ENCODE peak calls at places on chromosomes 6 and 20, in five cellular contexts. One of them, this sample, is unnamed. For H3K4me1, the result is how much of the 10 kb centered on the place peaks cover.

GRCh38 chr20:60203451-60203850 is 245.2 kb downstream of the CDH26 start:
- DNase-seq in neuronal stem cell: no peak
- DNase-seq in CD8-positive, alpha-beta memory T cell: no peak
- DNase-seq in CD4-positive, alpha-beta memory T cell: no peak
- DNase-seq in osteoblast: no peak
- DNase-seq in this sample: no peak

GRCh38 chr6:137341721-137342195 is 122.6 kb upstream of the IFNGR1 start:
- DNase-seq in CD8-positive, alpha-beta memory T cell: peak
- DNase-seq in osteoblast: no peak
- DNase-seq in neuronal stem cell: no peak
- DNase-seq in CD4-positive, alpha-beta memory T cell: peak
- DNase-seq in this sample: no peak

GRCh38 chr6:72260489-72260888 is 361.4 kb upstream of the KCNQ5 start:
- DNase-seq in neuronal stem cell: no peak
- DNase-seq in osteoblast: no peak
- DNase-seq in CD4-positive, alpha-beta memory T cell: no peak
- DNase-seq in CD8-positive, alpha-beta memory T cell: no peak
- DNase-seq in this sample: no peak

GRCh38 chr6:125749864-125750691 is 646 bp downstream of the HEY2 start:
- DNase-seq in neuronal stem cell: peak
- DNase-seq in osteoblast: no peak
- DNase-seq in CD8-positive, alpha-beta memory T cell: no peak
- DNase-seq in CD4-positive, alpha-beta memory T cell: no peak
- DNase-seq in this sample: no peak

GRCh38 chr6:82246802-82247633 is 526 bp downstream of the IBTK start:
- DNase-seq in neuronal stem cell: peak
- DNase-seq in CD8-positive, alpha-beta memory T cell: no peak
- DNase-seq in CD4-positive, alpha-beta memory T cell: no peak
- DNase-seq in osteoblast: peak
- DNase-seq in this sample: no peak

GRCh38 chr20:58576590-58576944 is 61.4 kb upstream of the APCDD1L start:
- DNase-seq in osteoblast: no peak
- DNase-seq in neuronal stem cell: no peak
- DNase-seq in CD8-positive, alpha-beta memory T cell: no peak
- DNase-seq in CD4-positive, alpha-beta memory T cell: no peak
- DNase-seq in this sample: no peak

GRCh38 chr6:6317825-6318733 is 2.4 kb downstream of the F13A1 start:
- DNase-seq in CD4-positive, alpha-beta memory T cell: no peak
- DNase-seq in osteoblast: no peak
- DNase-seq in CD8-positive, alpha-beta memory T cell: no peak
- DNase-seq in neuronal stem cell: peak
- DNase-seq in this sample: no peak

GRCh38 chr6:20532881-20533280 is 1.4 kb upstream of the CDKAL1 start:
- DNase-seq in CD8-positive, alpha-beta memory T cell: no peak
- DNase-seq in CD4-positive, alpha-beta memory T cell: no peak
- DNase-seq in neuronal stem cell: no peak
- DNase-seq in osteoblast: no peak
- DNase-seq in this sample: no peak

GRCh38 chr6:18978330-18979128 is 591.4 kb downstream of the RNF144B start:
- DNase-seq in osteoblast: no peak
- DNase-seq in neuronal stem cell: peak
- DNase-seq in CD4-positive, alpha-beta memory T cell: no peak
- DNase-seq in CD8-positive, alpha-beta memory T cell: no peak
- DNase-seq in this sample: peak

GRCh38 chr6:14542670-14543366 is 425.2 kb downstream of the CD83 start:
- DNase-seq in osteoblast: peak
- DNase-seq in neuronal stem cell: no peak
- DNase-seq in CD4-positive, alpha-beta memory T cell: no peak
- DNase-seq in CD8-positive, alpha-beta memory T cell: no peak
- DNase-seq in this sample: no peak

GRCh38 chr6:113953346-113953745 is 17.6 kb downstream of the HDAC2 start:
- DNase-seq in CD8-positive, alpha-beta memory T cell: no peak
- DNase-seq in neuronal stem cell: no peak
- DNase-seq in CD4-positive, alpha-beta memory T cell: no peak
- DNase-seq in osteoblast: no peak
- DNase-seq in this sample: no peak

GRCh38 chr20:9591080-9591479 is 76.7 kb downstream of the LAMP5 start:
- DNase-seq in neuronal stem cell: no peak
- DNase-seq in osteoblast: no peak
- DNase-seq in CD8-positive, alpha-beta memory T cell: no peak
- DNase-seq in CD4-positive, alpha-beta memory T cell: no peak
- DNase-seq in this sample: no peak

GRCh38 chr6:2081155-2082138 is 164.0 kb downstream of the GMDS start:
- DNase-seq in osteoblast: no peak
- DNase-seq in neuronal stem cell: no peak
- DNase-seq in CD8-positive, alpha-beta memory T cell: no peak
- DNase-seq in CD4-positive, alpha-beta memory T cell: no peak
- DNase-seq in this sample: no peak

GRCh38 chr6:30005482-30005881 is 55.6 kb upstream of the POLR1H start:
- DNase-seq in osteoblast: no peak
- DNase-seq in CD8-positive, alpha-beta memory T cell: no peak
- DNase-seq in CD4-positive, alpha-beta memory T cell: no peak
- DNase-seq in neuronal stem cell: no peak
- DNase-seq in this sample: no peak

GRCh38 chr6:156880913-156881312 is 103.7 kb downstream of the ARID1B start:
- DNase-seq in osteoblast: no peak
- DNase-seq in CD4-positive, alpha-beta memory T cell: no peak
- DNase-seq in neuronal stem cell: no peak
- DNase-seq in CD8-positive, alpha-beta memory T cell: no peak
- DNase-seq in this sample: no peak
- H3K4me1 ChIP-seq in osteoblast: under half
- H3K4me1 ChIP-seq in CD4-positive, alpha-beta memory T cell: half or more
- H3K4me1 ChIP-seq in neuronal stem cell: under half
- H3K4me1 ChIP-seq in CD8-positive, alpha-beta memory T cell: under half
- H3K4me1 ChIP-seq in this sample: under half

DNA sequence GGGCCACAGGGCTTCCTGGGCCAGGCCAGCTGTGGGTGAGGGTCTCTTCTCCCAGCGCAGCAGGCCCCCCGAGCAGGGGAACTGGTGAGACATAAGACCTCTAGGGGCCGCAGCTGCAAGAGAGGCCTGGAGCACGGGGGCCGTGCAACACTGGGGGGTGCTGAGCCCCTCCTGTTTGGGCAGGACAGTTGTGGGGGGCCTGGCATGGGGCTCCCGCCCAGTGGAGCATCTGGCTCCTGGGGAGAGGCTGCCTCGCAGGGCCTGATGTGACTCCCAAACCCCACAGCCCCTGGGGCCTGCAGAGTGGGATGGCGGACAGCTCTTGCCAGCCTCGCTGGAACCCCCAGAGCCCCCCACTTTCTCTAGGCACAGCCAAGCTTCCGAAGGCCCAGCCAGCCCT is 16.9 kb upstream of the GATA5 start:
- DNase-seq in CD8-positive, alpha-beta memory T cell: no peak
- DNase-seq in osteoblast: no peak
- DNase-seq in CD4-positive, alpha-beta memory T cell: no peak
- DNase-seq in neuronal stem cell: no peak
- DNase-seq in this sample: no peak
- H3K4me1 ChIP-seq in CD8-positive, alpha-beta memory T cell: under half
- H3K4me1 ChIP-seq in osteoblast: under half
- H3K4me1 ChIP-seq in CD4-positive, alpha-beta memory T cell: under half
- H3K4me1 ChIP-seq in neuronal stem cell: under half
- H3K4me1 ChIP-seq in this sample: under half

GRCh38 chr6:154962751-154963150 is 32.4 kb upstream of the TIAM2 start:
- DNase-seq in neuronal stem cell: no peak
- DNase-seq in CD4-positive, alpha-beta memory T cell: no peak
- DNase-seq in osteoblast: peak
- DNase-seq in CD8-positive, alpha-beta memory T cell: no peak
- DNase-seq in this sample: no peak
- H3K4me1 ChIP-seq in neuronal stem cell: under half
- H3K4me1 ChIP-seq in CD4-positive, alpha-beta memory T cell: under half
- H3K4me1 ChIP-seq in osteoblast: under half
- H3K4me1 ChIP-seq in CD8-positive, alpha-beta memory T cell: under half
- H3K4me1 ChIP-seq in this sample: under half

GRCh38 chr20:62381842-62382241 is 5.1 kb upstream of the RPS21 start:
- DNase-seq in CD8-positive, alpha-beta memory T cell: no peak
- DNase-seq in neuronal stem cell: no peak
- DNase-seq in osteoblast: no peak
- DNase-seq in CD4-positive, alpha-beta memory T cell: no peak
- DNase-seq in this sample: no peak

GRCh38 chr20:62378215-62378614 is 8.7 kb upstream of the RPS21 start:
- DNase-seq in neuronal stem cell: no peak
- DNase-seq in osteoblast: no peak
- DNase-seq in CD8-positive, alpha-beta memory T cell: no peak
- DNase-seq in CD4-positive, alpha-beta memory T cell: no peak
- DNase-seq in this sample: no peak

GRCh38 chr20:62377615-62378085 is 9.3 kb upstream of the RPS21 start:
- DNase-seq in CD4-positive, alpha-beta memory T cell: no peak
- DNase-seq in neuronal stem cell: no peak
- DNase-seq in osteoblast: no peak
- DNase-seq in CD8-positive, alpha-beta memory T cell: no peak
- DNase-seq in this sample: no peak

GRCh38 chr20:62382306-62383198 is 4.4 kb upstream of the RPS21 start:
- DNase-seq in CD4-positive, alpha-beta memory T cell: peak
- DNase-seq in CD8-positive, alpha-beta memory T cell: peak
- DNase-seq in osteoblast: peak
- DNase-seq in neuronal stem cell: peak
- DNase-seq in this sample: peak

DNA sequence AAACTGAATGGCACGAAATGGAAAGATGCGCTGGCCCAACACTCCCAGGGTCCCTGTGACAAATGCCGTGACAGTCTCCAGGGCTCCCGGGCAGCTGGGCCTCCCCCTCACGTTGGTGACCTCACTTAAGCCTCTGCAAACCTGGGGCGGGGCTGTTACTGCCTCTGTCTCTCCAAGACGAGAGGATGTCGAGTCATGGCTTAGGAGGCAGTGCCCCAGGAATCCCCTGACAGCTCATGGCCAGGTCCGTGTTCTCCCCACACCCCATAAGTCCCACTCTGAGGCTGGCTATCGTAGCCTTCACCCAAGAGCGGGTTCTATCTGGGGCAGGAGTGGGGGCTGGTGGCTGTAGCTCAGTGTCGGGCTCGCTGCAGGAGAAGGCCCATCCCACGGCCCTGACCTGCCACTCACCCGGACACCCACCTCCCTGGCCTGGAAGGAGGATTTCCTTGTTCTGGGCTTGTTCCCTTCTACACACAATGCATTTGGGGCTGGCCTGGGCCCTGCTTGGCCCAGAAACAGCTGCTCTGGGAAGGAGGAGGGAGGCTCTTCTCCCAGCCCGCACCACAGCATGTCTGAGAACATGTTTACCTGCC is 5.6 kb upstream of the RPS21 start:
- DNase-seq in osteoblast: no peak
- DNase-seq in CD8-positive, alpha-beta memory T cell: no peak
- DNase-seq in CD4-positive, alpha-beta memory T cell: no peak
- DNase-seq in neuronal stem cell: no peak
- DNase-seq in this sample: no peak
- H3K4me1 ChIP-seq in osteoblast: under half
- H3K4me1 ChIP-seq in CD8-positive, alpha-beta memory T cell: under half
- H3K4me1 ChIP-seq in CD4-positive, alpha-beta memory T cell: under half
- H3K4me1 ChIP-seq in neuronal stem cell: under half
- H3K4me1 ChIP-seq in this sample: under half

GRCh38 chr20:45355685-45356084 is 7.3 kb upstream of the SYS1 start:
- DNase-seq in CD4-positive, alpha-beta memory T cell: no peak
- DNase-seq in osteoblast: no peak
- DNase-seq in neuronal stem cell: no peak
- DNase-seq in CD8-positive, alpha-beta memory T cell: no peak
- DNase-seq in this sample: no peak
- H3K4me1 ChIP-seq in CD4-positive, alpha-beta memory T cell: under half
- H3K4me1 ChIP-seq in osteoblast: half or more
- H3K4me1 ChIP-seq in neuronal stem cell: under half
- H3K4me1 ChIP-seq in CD8-positive, alpha-beta memory T cell: under half
- H3K4me1 ChIP-seq in this sample: under half

GRCh38 chr20:4282550-4282949 is 267.2 kb upstream of the RNF24 start:
- DNase-seq in CD4-positive, alpha-beta memory T cell: no peak
- DNase-seq in osteoblast: no peak
- DNase-seq in neuronal stem cell: no peak
- DNase-seq in CD8-positive, alpha-beta memory T cell: no peak
- DNase-seq in this sample: no peak
- H3K4me1 ChIP-seq in CD4-positive, alpha-beta memory T cell: under half
- H3K4me1 ChIP-seq in osteoblast: under half
- H3K4me1 ChIP-seq in neuronal stem cell: under half
- H3K4me1 ChIP-seq in CD8-positive, alpha-beta memory T cell: under half
- H3K4me1 ChIP-seq in this sample: under half

GRCh38 chr20:47345214-47345613 is 11.3 kb downstream of the ZMYND8 start:
- DNase-seq in osteoblast: no peak
- DNase-seq in CD8-positive, alpha-beta memory T cell: no peak
- DNase-seq in CD4-positive, alpha-beta memory T cell: no peak
- DNase-seq in neuronal stem cell: no peak
- DNase-seq in this sample: no peak
- H3K4me1 ChIP-seq in osteoblast: under half
- H3K4me1 ChIP-seq in CD8-positive, alpha-beta memory T cell: under half
- H3K4me1 ChIP-seq in CD4-positive, alpha-beta memory T cell: under half
- H3K4me1 ChIP-seq in neuronal stem cell: under half
- H3K4me1 ChIP-seq in this sample: under half